ENCODE peak calls at places on chromosome 1, in seven cellular contexts. D is Peyer's patch; H is HFF-Myc; L is NCI-H446; V is NCI-H2029 treated with DMSO at 0.1 percent for 48 hours; T is T-helper 9 cell; I is activated T-helper 1 cell treated with anti-CD3 and anti-CD28 coated beads, Interleukin-2, amount 50 U/mL, for 16 hours. K is an unnamed sample.

GRCh38 chr1:243525085-243525487 is 269.2 kb downstream of the SDCCAG8 start:
- DNase-seq in V (no peak), H (peak; percentile 24), L (no peak), I (no peak), D (no peak), T (no peak), K (no peak)

GRCh38 chr1:184836081-184836480 is 81.4 kb upstream of the EDEM3 start:
- DNase-seq in H (no peak), D (no peak), L (no peak), T (no peak), V (no peak), I (no peak), K (no peak)

GRCh38 chr1:36384542-36385409 is 948 bp downstream of the STK40 start:
- DNase-seq in I (no peak), T (peak; percentile 30), H (no peak), V (peak; percentile 48), L (no peak), D (peak; percentile 61), K (peak; percentile 87)

GRCh38 chr1:246111570-246111969 is 395.5 kb downstream of the SMYD3 start:
- DNase-seq in L (no peak), T (no peak), I (no peak), D (no peak), H (no peak), V (no peak), K (no peak)

GRCh38 chr1:22143065-22143514 is at the start of gene WNT4:
- DNase-seq in I (no peak), H (no peak), L (no peak), T (peak; percentile 12), D (no peak), V (no peak), K (no peak)

GRCh38 chr1:14704846-14705245 is 106.4 kb downstream of the KAZN start:
- DNase-seq in D (no peak), I (no peak), V (no peak), L (no peak), T (no peak), H (no peak), K (no peak)

GRCh38 chr1:59064592-59064991 is 232.3 kb upstream of the FGGY start:
- DNase-seq in H (no peak), V (no peak), I (no peak), T (no peak), L (no peak), D (no peak), K (no peak)

GRCh38 chr1:243313635-243314536 is 58.0 kb downstream of the SDCCAG8 start:
- DNase-seq in H (no peak), I (no peak), V (no peak), L (no peak), D (no peak), T (no peak), K (no peak)

GRCh38 chr1:208221291-208221622 is 22.9 kb downstream of the PLXNA2 start:
- DNase-seq in D (no peak), L (no peak), T (no peak), V (no peak), I (no peak), H (no peak), K (no peak)

GRCh38 chr1:7149080-7149838 is 364.0 kb downstream of the CAMTA1 start:
- DNase-seq in I (no peak), T (no peak), H (no peak), V (no peak), L (no peak), D (no peak), K (no peak)

GRCh38 chr1:167799747-167800146 is 78.0 kb downstream of the MPZL1 start:
- DNase-seq in T (no peak), V (no peak), D (no peak), I (no peak), L (no peak), H (no peak), K (no peak)

GRCh38 chr1:74729741-74730478 is 2.9 kb downstream of the CRYZ start:
- DNase-seq in V (no peak), T (no peak), H (peak; percentile 63), L (no peak), D (no peak), I (no peak), K (no peak)

GRCh38 chr1:53685272-53686051 is 53.5 kb downstream of the GLIS1 start:
- DNase-seq in D (no peak), V (no peak), I (no peak), H (no peak), T (no peak), L (no peak), K (no peak)

GRCh38 chr1:167420510-167420909 is 97.8 kb downstream of the CD247 start:
- DNase-seq in D (no peak), V (no peak), I (no peak), T (no peak), H (no peak), L (no peak), K (no peak)

GRCh38 chr1:55969322-55969721 is 610.0 kb downstream of the PLPP3 start:
- DNase-seq in V (no peak), D (no peak), L (no peak), T (no peak), I (no peak), H (no peak), K (no peak)

GRCh38 chr1:150516050-150516591 is 569 bp downstream of the FALEC start:
- DNase-seq in T (peak; percentile 2), H (no peak), V (no peak), L (no peak), I (no peak), D (no peak), K (no peak)

GRCh38 chr1:2587071-2587859 is 688 bp downstream of the PRXL2B start:
- DNase-seq in H (no peak), I (peak; percentile 17), D (peak; percentile 33), T (no peak), L (peak; percentile 32), V (no peak), K (no peak)

GRCh38 chr1:20165522-20165951 is 20.4 kb upstream of the UBXN10 start:
- DNase-seq in H (no peak), V (no peak), I (no peak), L (no peak), T (no peak), D (no peak), K (no peak)

GRCh38 chr1:198253668-198254067 is 96.9 kb downstream of the NEK7 start:
- DNase-seq in H (no peak), T (no peak), L (no peak), V (no peak), D (no peak), I (no peak), K (no peak)

GRCh38 chr1:3440282-3440681 is 14.2 kb upstream of the ARHGEF16 start:
- DNase-seq in L (no peak), I (no peak), T (no peak), V (no peak), H (no peak), D (no peak), K (no peak)

GRCh38 chr1:230868736-230869385 is 540 bp upstream of the C1orf198 start:
- DNase-seq in L (no peak), I (no peak), H (no peak), T (peak; percentile 4), D (peak; percentile 26), V (no peak), K (peak; percentile 50)

GRCh38 chr1:248277876-248278275 is at the start of gene OR2T33:
- DNase-seq in D (no peak), I (no peak), T (no peak), H (no peak), V (no peak), L (no peak), K (no peak)

GRCh38 chr1:17911789-17912188 is 156.7 kb downstream of the ACTL8 start:
- DNase-seq in V (no peak), H (no peak), L (no peak), I (no peak), T (no peak), D (no peak), K (no peak)

GRCh38 chr1:28955930-28956552 is 41.7 kb downstream of the EPB41 start:
- DNase-seq in V (no peak), D (no peak), L (no peak), H (no peak), I (no peak), T (no peak), K (no peak)

GRCh38 chr1:234755449-234755863 is 145.5 kb upstream of the IRF2BP2 start:
- DNase-seq in V (peak; percentile 75), D (peak; percentile 44), T (no peak), H (peak; percentile 39), L (peak; percentile 26), I (no peak), K (no peak)

GRCh38 chr1:213464786-213465460 is 413.9 kb downstream of the RPS6KC1 start:
- DNase-seq in L (no peak), T (no peak), I (no peak), D (no peak), H (no peak), V (no peak), K (no peak)

GRCh38 chr1:227788279-227789041 is 27.0 kb upstream of the PRSS38 start:
- DNase-seq in H (no peak), V (peak; percentile 32), D (peak; percentile 32), L (no peak), I (no peak), T (no peak), K (peak; percentile 74)

K was measured in breast epithelium.